ENCODE peak calls at places on chromosome 20, in nine cellular contexts. One of them, this sample, is unnamed.

GRCh38 chr20:49669601-49670189 is 44.0 kb downstream of the B4GALT5 start:
- DNase-seq in heart left ventricle: no peak
- DNase-seq in lower leg skin: no peak
- DNase-seq in stomach: no peak
- DNase-seq in naive thymus-derived CD4-positive, alpha-beta T cell: no peak
- DNase-seq in MG63: no peak
- DNase-seq in aorta: no peak
- DNase-seq in tibial artery: no peak
- DNase-seq in endodermal cell: no peak
- DNase-seq in this sample: no peak

GRCh38 chr20:56483970-56484369 is 15.5 kb downstream of the RTF2 start:
- DNase-seq in heart left ventricle: no peak
- DNase-seq in lower leg skin: no peak
- DNase-seq in stomach: no peak
- DNase-seq in naive thymus-derived CD4-positive, alpha-beta T cell: peak; percentile 49
- DNase-seq in MG63: no peak
- DNase-seq in aorta: no peak
- DNase-seq in tibial artery: no peak
- DNase-seq in endodermal cell: no peak
- DNase-seq in this sample: no peak

GRCh38 chr20:25076731-25077609 is 5.0 kb downstream of the VSX1 start:
- DNase-seq in heart left ventricle: no peak
- DNase-seq in lower leg skin: no peak
- DNase-seq in stomach: peak; percentile 19
- DNase-seq in naive thymus-derived CD4-positive, alpha-beta T cell: no peak
- DNase-seq in MG63: no peak
- DNase-seq in aorta: no peak
- DNase-seq in tibial artery: no peak
- DNase-seq in endodermal cell: peak; percentile 69
- DNase-seq in this sample: peak; percentile 80

GRCh38 chr20:32506721-32507120 is 78.4 kb downstream of the NOL4L start:
- DNase-seq in heart left ventricle: no peak
- DNase-seq in lower leg skin: no peak
- DNase-seq in stomach: no peak
- DNase-seq in naive thymus-derived CD4-positive, alpha-beta T cell: no peak
- DNase-seq in MG63: no peak
- DNase-seq in aorta: no peak
- DNase-seq in tibial artery: no peak
- DNase-seq in endodermal cell: peak; percentile 95
- DNase-seq in this sample: no peak

GRCh38 chr20:53712212-53712977 is 118.8 kb upstream of the ZNF217 start:
- DNase-seq in heart left ventricle: no peak
- DNase-seq in lower leg skin: no peak
- DNase-seq in stomach: no peak
- DNase-seq in naive thymus-derived CD4-positive, alpha-beta T cell: no peak
- DNase-seq in MG63: no peak
- DNase-seq in aorta: no peak
- DNase-seq in tibial artery: no peak
- DNase-seq in endodermal cell: peak; percentile 62
- DNase-seq in this sample: no peak

GRCh38 chr20:12911372-12911771 is 97.4 kb upstream of the SPTLC3 start:
- DNase-seq in heart left ventricle: no peak
- DNase-seq in lower leg skin: no peak
- DNase-seq in stomach: no peak
- DNase-seq in naive thymus-derived CD4-positive, alpha-beta T cell: no peak
- DNase-seq in MG63: no peak
- DNase-seq in aorta: no peak
- DNase-seq in tibial artery: no peak
- DNase-seq in endodermal cell: no peak
- DNase-seq in this sample: no peak

GRCh38 chr20:23116301-23117089 is 30.4 kb upstream of the CD93 start:
- DNase-seq in heart left ventricle: no peak
- DNase-seq in lower leg skin: no peak
- DNase-seq in stomach: no peak
- DNase-seq in naive thymus-derived CD4-positive, alpha-beta T cell: no peak
- DNase-seq in MG63: peak; percentile 51
- DNase-seq in aorta: peak; percentile 45
- DNase-seq in tibial artery: peak; percentile 60
- DNase-seq in endodermal cell: no peak
- DNase-seq in this sample: no peak

GRCh38 chr20:9617940-9618339 is 103.5 kb downstream of the LAMP5 start:
- DNase-seq in heart left ventricle: no peak
- DNase-seq in lower leg skin: no peak
- DNase-seq in stomach: peak; percentile 58
- DNase-seq in naive thymus-derived CD4-positive, alpha-beta T cell: no peak
- DNase-seq in MG63: peak; percentile 84
- DNase-seq in aorta: no peak
- DNase-seq in tibial artery: no peak
- DNase-seq in endodermal cell: peak; percentile 67
- DNase-seq in this sample: peak; percentile 69

GRCh38 chr20:50562262-50562701 is 52.1 kb downstream of the PTPN1 start:
- DNase-seq in heart left ventricle: no peak
- DNase-seq in lower leg skin: no peak
- DNase-seq in stomach: no peak
- DNase-seq in naive thymus-derived CD4-positive, alpha-beta T cell: no peak
- DNase-seq in MG63: no peak
- DNase-seq in aorta: no peak
- DNase-seq in tibial artery: no peak
- DNase-seq in endodermal cell: no peak
- DNase-seq in this sample: no peak

GRCh38 chr20:51493346-51493791 is 49.1 kb downstream of the NFATC2 start:
- DNase-seq in heart left ventricle: no peak
- DNase-seq in lower leg skin: no peak
- DNase-seq in stomach: no peak
- DNase-seq in naive thymus-derived CD4-positive, alpha-beta T cell: no peak
- DNase-seq in MG63: no peak
- DNase-seq in aorta: no peak
- DNase-seq in tibial artery: no peak
- DNase-seq in endodermal cell: no peak
- DNase-seq in this sample: no peak

GRCh38 chr20:25209400-25209799 is 13.9 kb downstream of the ENTPD6 start:
- DNase-seq in heart left ventricle: no peak
- DNase-seq in lower leg skin: no peak
- DNase-seq in stomach: no peak
- DNase-seq in naive thymus-derived CD4-positive, alpha-beta T cell: no peak
- DNase-seq in MG63: no peak
- DNase-seq in aorta: no peak
- DNase-seq in tibial artery: no peak
- DNase-seq in endodermal cell: no peak
- DNase-seq in this sample: no peak

GRCh38 chr20:25081065-25081729 is 744 bp downstream of the VSX1 start:
- DNase-seq in heart left ventricle: no peak
- DNase-seq in lower leg skin: no peak
- DNase-seq in stomach: peak; percentile 28
- DNase-seq in naive thymus-derived CD4-positive, alpha-beta T cell: peak; percentile 54
- DNase-seq in MG63: no peak
- DNase-seq in aorta: no peak
- DNase-seq in tibial artery: peak; percentile 60
- DNase-seq in endodermal cell: peak; percentile 93
- DNase-seq in this sample: no peak

GRCh38 chr20:57048027-57048869 is 218.2 kb downstream of the BMP7 start:
- DNase-seq in heart left ventricle: no peak
- DNase-seq in lower leg skin: peak; percentile 53
- DNase-seq in stomach: no peak
- DNase-seq in naive thymus-derived CD4-positive, alpha-beta T cell: no peak
- DNase-seq in MG63: peak; percentile 41
- DNase-seq in aorta: no peak
- DNase-seq in tibial artery: peak; percentile 48
- DNase-seq in endodermal cell: peak; percentile 90
- DNase-seq in this sample: peak; percentile 88

GRCh38 chr20:46940616-46941015 is 46.0 kb downstream of the EYA2 start:
- DNase-seq in heart left ventricle: no peak
- DNase-seq in lower leg skin: no peak
- DNase-seq in stomach: no peak
- DNase-seq in naive thymus-derived CD4-positive, alpha-beta T cell: no peak
- DNase-seq in MG63: no peak
- DNase-seq in aorta: no peak
- DNase-seq in tibial artery: no peak
- DNase-seq in endodermal cell: no peak
- DNase-seq in this sample: no peak

GRCh38 chr20:4134355-4134834 is 119.0 kb upstream of the RNF24 start:
- DNase-seq in heart left ventricle: no peak
- DNase-seq in lower leg skin: no peak
- DNase-seq in stomach: peak; percentile 21
- DNase-seq in naive thymus-derived CD4-positive, alpha-beta T cell: no peak
- DNase-seq in MG63: no peak
- DNase-seq in aorta: no peak
- DNase-seq in tibial artery: no peak
- DNase-seq in endodermal cell: no peak
- DNase-seq in this sample: no peak

GRCh38 chr20:4132956-4133355 is 117.6 kb upstream of the RNF24 start:
- DNase-seq in heart left ventricle: no peak
- DNase-seq in lower leg skin: no peak
- DNase-seq in stomach: no peak
- DNase-seq in naive thymus-derived CD4-positive, alpha-beta T cell: no peak
- DNase-seq in MG63: no peak
- DNase-seq in aorta: no peak
- DNase-seq in tibial artery: no peak
- DNase-seq in endodermal cell: no peak
- DNase-seq in this sample: no peak

GRCh38 chr20:4134861-4135379 is 119.6 kb upstream of the RNF24 start:
- DNase-seq in heart left ventricle: no peak
- DNase-seq in lower leg skin: no peak
- DNase-seq in stomach: peak; percentile 45
- DNase-seq in naive thymus-derived CD4-positive, alpha-beta T cell: no peak
- DNase-seq in MG63: no peak
- DNase-seq in aorta: no peak
- DNase-seq in tibial artery: no peak
- DNase-seq in endodermal cell: peak; percentile 61
- DNase-seq in this sample: no peak

GRCh38 chr20:4131911-4132310 is 116.6 kb upstream of the RNF24 start:
- DNase-seq in heart left ventricle: no peak
- DNase-seq in lower leg skin: no peak
- DNase-seq in stomach: no peak
- DNase-seq in naive thymus-derived CD4-positive, alpha-beta T cell: no peak
- DNase-seq in MG63: no peak
- DNase-seq in aorta: no peak
- DNase-seq in tibial artery: no peak
- DNase-seq in endodermal cell: no peak
- DNase-seq in this sample: no peak

DNA sequence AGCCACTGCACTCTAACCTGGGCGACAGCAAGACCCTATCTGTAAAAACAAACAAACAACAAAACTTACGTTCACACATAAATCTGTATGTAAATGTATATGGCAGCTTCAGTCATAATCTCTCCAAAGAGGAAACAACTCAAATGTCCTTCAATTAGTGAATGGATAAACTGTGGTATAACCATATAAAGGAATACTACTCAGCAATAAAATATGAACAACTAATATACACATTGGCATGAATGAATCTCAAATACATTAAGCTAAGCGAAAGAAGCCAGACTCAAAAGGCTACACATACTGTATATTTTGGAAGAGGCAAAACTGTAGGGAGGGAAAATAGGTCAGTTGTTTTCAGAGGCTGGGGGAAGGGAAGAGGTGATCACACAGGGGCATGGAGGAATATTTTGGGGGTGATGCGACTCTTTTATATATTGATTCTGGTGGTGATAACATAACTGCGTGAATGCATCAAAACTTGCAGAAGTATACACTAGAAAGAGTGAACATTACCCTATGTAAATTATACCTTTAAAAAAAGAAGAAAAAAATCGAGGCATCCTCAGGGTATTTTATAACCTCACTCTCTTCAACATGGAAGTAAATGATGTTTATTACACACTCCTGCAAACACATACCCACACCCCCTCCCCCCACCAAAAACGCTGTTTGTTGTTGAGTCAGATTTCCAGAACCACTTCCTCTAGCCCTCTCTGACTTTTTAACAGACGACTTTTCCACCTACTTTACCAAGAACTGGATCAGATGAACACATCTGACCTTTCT is 115.2 kb upstream of the RNF24 start:
- DNase-seq in heart left ventricle: no peak
- DNase-seq in lower leg skin: no peak
- DNase-seq in stomach: no peak
- DNase-seq in naive thymus-derived CD4-positive, alpha-beta T cell: no peak
- DNase-seq in MG63: peak; percentile 57
- DNase-seq in aorta: no peak
- DNase-seq in tibial artery: no peak
- DNase-seq in endodermal cell: no peak
- DNase-seq in this sample: peak; percentile 69
- H3K4me3 ChIP-seq in heart left ventricle: no peak overlapping the region
- H3K4me3 ChIP-seq in lower leg skin: no peak overlapping the region
- H3K4me3 ChIP-seq in stomach: no peak overlapping the region
- H3K4me3 ChIP-seq in naive thymus-derived CD4-positive, alpha-beta T cell: no peak overlapping the region
- H3K4me3 ChIP-seq in MG63: no peak overlapping the region
- H3K4me3 ChIP-seq in aorta: no peak overlapping the region
- H3K4me3 ChIP-seq in tibial artery: no peak overlapping the region
- H3K4me3 ChIP-seq in endodermal cell: no peak overlapping the region
- H3K4me3 ChIP-seq in this sample: no peak overlapping the region

GRCh38 chr20:45436732-45437485 is 21.0 kb downstream of the PIGT start:
- DNase-seq in heart left ventricle: peak; percentile 90
- DNase-seq in lower leg skin: peak; percentile 85
- DNase-seq in stomach: peak; percentile 94
- DNase-seq in naive thymus-derived CD4-positive, alpha-beta T cell: peak; percentile 83
- DNase-seq in MG63: peak; percentile 91
- DNase-seq in aorta: peak; percentile 93
- DNase-seq in tibial artery: peak; percentile 94
- DNase-seq in endodermal cell: peak; percentile 95
- DNase-seq in this sample: peak; percentile 77
- H3K4me3 ChIP-seq in heart left ventricle: peak overlapping the region; percentile 55
- H3K4me3 ChIP-seq in lower leg skin: peak overlapping the region; percentile 6
- H3K4me3 ChIP-seq in stomach: peak overlapping the region; percentile 57
- H3K4me3 ChIP-seq in naive thymus-derived CD4-positive, alpha-beta T cell: peak overlapping the region; percentile 65
- H3K4me3 ChIP-seq in MG63: peak overlapping the region; percentile 55
- H3K4me3 ChIP-seq in aorta: peak overlapping the region; percentile 46
- H3K4me3 ChIP-seq in tibial artery: peak overlapping the region; percentile 55
- H3K4me3 ChIP-seq in endodermal cell: peak overlapping the region; percentile 59
- H3K4me3 ChIP-seq in this sample: peak overlapping the region; percentile 58

GRCh38 chr20:45294003-45294368 is 12.7 kb upstream of the RBPJL start:
- DNase-seq in heart left ventricle: no peak
- DNase-seq in lower leg skin: no peak
- DNase-seq in stomach: no peak
- DNase-seq in naive thymus-derived CD4-positive, alpha-beta T cell: no peak
- DNase-seq in MG63: no peak
- DNase-seq in aorta: no peak
- DNase-seq in tibial artery: no peak
- DNase-seq in endodermal cell: no peak
- DNase-seq in this sample: no peak
- H3K4me3 ChIP-seq in heart left ventricle: peak overlapping the region; percentile 53
- H3K4me3 ChIP-seq in lower leg skin: no peak overlapping the region
- H3K4me3 ChIP-seq in stomach: peak overlapping the region; percentile 60
- H3K4me3 ChIP-seq in naive thymus-derived CD4-positive, alpha-beta T cell: no peak overlapping the region
- H3K4me3 ChIP-seq in MG63: peak overlapping the region; percentile 58
- H3K4me3 ChIP-seq in aorta: no peak overlapping the region
- H3K4me3 ChIP-seq in tibial artery: no peak overlapping the region
- H3K4me3 ChIP-seq in endodermal cell: peak overlapping the region; percentile 15
- H3K4me3 ChIP-seq in this sample: no peak overlapping the region

DNA sequence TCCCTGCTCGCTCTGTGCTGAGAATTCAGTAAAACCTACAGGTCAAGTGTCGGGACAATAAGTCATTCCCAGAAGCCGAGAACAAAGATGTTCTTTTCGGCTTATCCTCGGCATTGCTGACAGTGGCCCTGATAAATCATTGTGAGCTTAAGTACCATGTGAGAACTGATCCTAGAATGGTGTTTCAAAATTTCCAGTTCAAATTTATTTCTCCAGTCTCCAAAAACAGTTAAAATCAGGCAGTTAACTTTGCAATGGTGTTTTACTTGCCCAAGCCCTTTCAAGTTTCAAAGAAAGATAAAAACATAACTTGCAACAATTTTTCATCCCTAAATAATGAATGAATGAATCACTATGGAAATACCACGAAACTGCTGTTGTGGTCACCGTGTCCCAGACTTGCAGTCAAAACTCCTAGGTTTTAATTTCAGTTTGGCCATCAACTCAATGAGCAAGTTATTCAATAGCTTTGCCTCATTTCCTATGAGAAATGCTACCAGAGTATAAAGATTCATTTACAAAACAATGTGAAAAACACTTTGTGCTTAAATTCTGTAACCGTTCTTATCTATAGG is 4.3 kb downstream of the ATP5F1E start:
- DNase-seq in heart left ventricle: no peak
- DNase-seq in lower leg skin: no peak
- DNase-seq in stomach: no peak
- DNase-seq in naive thymus-derived CD4-positive, alpha-beta T cell: no peak
- DNase-seq in MG63: no peak
- DNase-seq in aorta: no peak
- DNase-seq in tibial artery: no peak
- DNase-seq in endodermal cell: no peak
- DNase-seq in this sample: no peak
- H3K4me3 ChIP-seq in heart left ventricle: no peak overlapping the region
- H3K4me3 ChIP-seq in lower leg skin: no peak overlapping the region
- H3K4me3 ChIP-seq in stomach: no peak overlapping the region
- H3K4me3 ChIP-seq in naive thymus-derived CD4-positive, alpha-beta T cell: no peak overlapping the region
- H3K4me3 ChIP-seq in MG63: no peak overlapping the region
- H3K4me3 ChIP-seq in aorta: no peak overlapping the region
- H3K4me3 ChIP-seq in tibial artery: no peak overlapping the region
- H3K4me3 ChIP-seq in endodermal cell: peak overlapping the region; percentile 36
- H3K4me3 ChIP-seq in this sample: no peak overlapping the region

This sample was measured in A549.